ENCODE peak calls at places on chromosomes 6 and 20, in five cellular contexts. L, N, Y, C and O are unnamed samples.

GRCh38 chr6:170227996-170228550 is 62.8 kb downstream of the DLL1 start:
- DNase-seq in L (no peak), N (no peak), Y (no peak), C (no peak), O (no peak)

GRCh38 chr6:88840806-88841539 is 122.4 kb downstream of the RNGTT start:
- DNase-seq in L (no peak), N (peak; percentile 33), Y (no peak), C (peak; percentile 21), O (peak; percentile 8)

GRCh38 chr6:149081281-149081680 is 236.2 kb upstream of the TAB2 start:
- DNase-seq in L (no peak), N (peak; percentile 20), Y (no peak), C (no peak), O (no peak)

GRCh38 chr6:157551041-157551832 is 170.2 kb downstream of the ZDHHC14 start:
- DNase-seq in L (no peak), N (no peak), Y (no peak), C (no peak), O (no peak)

GRCh38 chr6:22364314-22364713 is 67.5 kb upstream of the PRL start:
- DNase-seq in L (no peak), N (no peak), Y (no peak), C (no peak), O (no peak)

GRCh38 chr6:32570363-32570905 is 19.2 kb downstream of the HLA-DRB1 start:
- DNase-seq in L (no peak), N (no peak), Y (no peak), C (no peak), O (no peak)

GRCh38 chr20:16132399-16132798 is 440.8 kb downstream of the KIF16B start:
- DNase-seq in L (no peak), N (no peak), Y (no peak), C (no peak), O (no peak)

GRCh38 chr6:148528292-148528691 is 185.7 kb downstream of the SASH1 start:
- DNase-seq in L (no peak), N (no peak), Y (no peak), C (peak; percentile 41), O (no peak)

GRCh38 chr6:88008821-88009220 is 38.8 kb upstream of the SPACA1 start:
- DNase-seq in L (no peak), N (peak; percentile 7), Y (no peak), C (no peak), O (peak; percentile 80)

GRCh38 chr6:135833806-135834205 is 17.7 kb upstream of the PDE7B start:
- DNase-seq in L (no peak), N (no peak), Y (no peak), C (no peak), O (no peak)

DNA sequence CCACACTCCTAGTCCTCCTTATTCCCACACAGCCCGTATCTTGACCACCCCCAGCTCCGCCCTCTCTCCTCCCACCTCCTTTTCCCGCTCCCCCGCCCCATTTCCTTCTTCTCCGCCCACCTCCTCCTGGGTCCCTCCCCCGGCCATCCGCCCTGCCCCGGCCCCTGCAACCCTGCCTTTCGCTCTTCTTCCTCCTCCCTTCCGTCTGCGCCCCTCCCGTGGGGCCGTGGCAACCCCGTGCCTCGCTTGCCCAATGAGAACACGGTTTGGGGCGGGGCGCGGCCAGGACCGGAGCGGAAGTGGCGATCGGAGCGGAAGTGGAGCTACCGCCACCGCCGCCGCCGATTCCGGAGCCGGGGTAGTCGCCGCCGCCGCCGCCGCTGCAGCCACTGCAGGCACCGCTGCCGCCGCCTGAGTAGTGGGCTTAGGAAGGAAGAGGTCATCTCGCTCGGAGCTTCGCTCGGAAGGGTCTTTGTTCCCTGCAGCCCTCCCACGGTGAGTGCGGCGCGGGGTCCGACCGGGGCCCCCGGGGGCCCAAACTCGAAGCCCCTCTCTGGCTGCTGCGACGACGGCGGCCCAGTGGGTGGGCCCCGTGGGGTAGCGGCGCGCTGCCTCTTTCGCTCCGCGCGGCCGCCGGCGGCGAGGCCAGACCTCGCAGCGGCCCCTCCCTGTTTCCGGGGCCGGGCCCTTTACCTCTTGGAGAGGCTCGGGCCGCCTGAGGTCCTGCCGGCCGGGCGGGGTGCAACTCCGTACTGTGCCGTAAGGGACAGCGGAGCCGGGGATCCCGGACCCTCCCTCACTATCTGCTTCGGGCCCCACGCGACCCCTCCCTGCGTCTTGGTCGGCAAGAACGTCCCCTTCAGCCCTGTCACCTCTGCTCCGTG is at the start of gene YWHAB:
- DNase-seq in L (peak; percentile 97), N (peak; percentile 97), Y (peak; percentile 99), C (peak; percentile 98), O (peak; percentile 92)
- TF ChIP-seq CTCF in L (no peak), N (no peak), Y (peak; percentile 63), C (no peak), O (peak; percentile 6)

DNA sequence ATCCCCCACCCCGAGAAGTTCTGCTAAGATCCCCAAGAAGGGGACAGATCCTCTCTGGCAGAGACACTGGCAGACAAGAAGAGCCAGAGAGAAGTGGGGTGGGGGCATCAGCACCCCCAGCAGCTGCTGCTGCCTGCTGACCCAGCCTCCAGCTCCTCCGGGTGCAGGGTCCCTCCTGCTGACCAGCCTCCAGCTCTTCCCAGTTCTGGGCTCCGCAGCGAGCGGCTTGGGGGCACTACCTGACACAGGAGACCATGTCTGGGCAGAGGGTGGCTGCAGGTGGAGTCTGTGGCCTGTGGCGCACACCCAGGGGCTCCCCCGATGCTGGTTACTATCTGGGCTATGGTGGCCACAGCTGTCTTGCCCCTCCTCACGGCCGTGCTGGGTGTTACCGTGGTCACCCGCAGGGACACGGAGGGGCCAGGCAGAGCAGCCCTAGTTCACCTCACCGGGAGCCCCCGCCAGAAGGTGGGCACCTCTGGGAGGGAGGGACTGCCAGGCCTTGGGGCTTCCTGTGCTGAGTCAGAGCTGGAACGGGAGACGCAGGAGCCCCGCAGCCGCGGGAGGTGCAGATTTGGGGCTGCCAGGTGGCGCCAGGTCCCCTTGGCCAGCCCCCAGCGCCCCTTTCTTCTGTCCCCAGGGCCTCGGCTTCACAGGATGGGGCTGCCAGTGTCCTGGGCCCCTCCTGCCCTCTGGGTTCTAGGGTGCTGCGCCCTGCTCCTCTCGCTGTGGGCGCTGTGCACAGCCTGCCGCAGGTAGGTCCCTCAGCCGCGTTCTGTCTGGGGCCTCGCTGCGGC is 627 bp downstream of the LIME1 start:
- DNase-seq in L (no peak), N (no peak), Y (peak; percentile 54), C (no peak), O (no peak)
- H3K4me3 ChIP-seq in L (no peak overlapping the region), N (no peak overlapping the region), Y (peak overlapping the region; percentile 52), C (no peak overlapping the region), O (no peak overlapping the region)

DNA sequence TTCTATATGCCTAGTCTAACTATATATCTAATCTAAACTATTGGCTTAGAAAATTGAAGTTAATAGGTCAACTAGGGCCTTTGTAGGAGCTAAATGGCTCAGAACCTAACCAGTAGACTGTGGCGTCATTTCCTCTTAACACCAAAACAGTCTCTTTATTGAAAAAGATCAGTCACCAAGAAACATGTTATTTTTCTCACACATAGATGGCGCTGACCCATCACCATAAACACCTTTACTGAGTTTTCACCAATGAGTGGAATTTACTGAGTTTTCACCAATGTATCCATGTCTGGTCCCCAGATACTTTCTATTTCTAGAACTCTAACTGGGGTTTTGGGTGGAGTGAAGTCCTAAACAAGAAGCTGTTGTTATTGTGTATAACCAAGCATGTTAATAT is 636.0 kb downstream of the BCKDHB start:
- DNase-seq in L (no peak), N (peak; percentile 63), Y (no peak), C (peak; percentile 44), O (peak; percentile 49)
- TF ChIP-seq CTCF in L (no peak), N (peak; percentile 50), Y (no peak), C (peak; percentile 46), O (peak; percentile 44)

DNA sequence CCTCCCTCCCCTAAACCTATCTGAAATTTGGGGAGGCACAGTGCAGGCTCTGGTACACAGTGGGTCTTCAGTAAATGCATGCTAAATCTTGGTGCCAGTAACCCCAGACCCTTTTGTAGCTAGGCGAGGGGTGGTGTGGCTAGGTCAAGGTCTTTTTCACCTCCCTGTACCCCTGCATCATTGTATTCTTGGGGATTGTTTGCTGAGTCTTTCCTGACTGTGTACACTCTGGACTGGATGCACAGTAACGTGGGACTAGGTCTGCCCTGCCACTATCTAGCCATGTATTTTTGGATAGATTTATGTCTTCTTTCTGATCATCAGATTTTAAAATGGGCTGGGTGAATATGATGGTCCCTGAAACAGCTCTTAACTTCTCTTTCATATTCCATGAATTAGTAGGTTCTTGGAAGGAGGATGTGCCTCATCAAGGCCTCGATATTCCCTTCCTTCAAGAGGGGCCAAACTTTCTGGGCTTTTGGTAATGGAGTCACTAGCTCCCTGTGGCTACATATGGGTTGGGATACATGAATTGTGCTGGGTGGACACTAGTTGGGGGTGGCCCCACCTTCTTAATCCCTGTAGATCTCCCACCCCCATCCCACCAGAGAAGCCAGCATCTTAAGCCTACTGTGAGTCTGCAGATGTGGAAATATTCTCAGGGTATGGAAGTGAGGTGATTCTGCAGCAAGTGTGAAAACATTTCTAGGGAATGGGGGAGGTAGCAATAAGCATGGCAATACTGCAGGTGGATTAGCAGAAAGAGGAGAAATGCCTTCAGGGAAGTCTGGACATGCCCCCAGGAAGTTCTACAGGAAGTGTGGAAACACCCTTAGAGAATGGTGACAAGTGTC is 2.1 kb downstream of the TP53INP2 start:
- DNase-seq in L (no peak), N (no peak), Y (no peak), C (no peak), O (no peak)
- H3K4me3 ChIP-seq in L (no peak overlapping the region), N (no peak overlapping the region), Y (no peak overlapping the region), C (no peak overlapping the region), O (no peak overlapping the region)

GRCh38 chr6:44593539-44593944 is 206.0 kb downstream of the CDC5L start:
- DNase-seq in L (no peak), N (peak; percentile 73), Y (peak; percentile 48), C (peak; percentile 74), O (peak; percentile 68)
- TF ChIP-seq CTCF in L (no peak), N (peak; percentile 73), Y (peak; percentile 31), C (peak; percentile 63), O (peak; percentile 59)

GRCh38 chr6:41471064-41471895 is 74.9 kb upstream of the FOXP4 start:
- DNase-seq in L (no peak), N (no peak), Y (no peak), C (no peak), O (no peak)

GRCh38 chr6:41467627-41468404 is 78.4 kb upstream of the FOXP4 start:
- DNase-seq in L (no peak), N (no peak), Y (no peak), C (no peak), O (no peak)

GRCh38 chr6:41469156-41469950 is 76.8 kb upstream of the FOXP4 start:
- DNase-seq in L (no peak), N (no peak), Y (no peak), C (no peak), O (no peak)

GRCh38 chr6:41470341-41471063 is 75.7 kb upstream of the FOXP4 start:
- DNase-seq in L (no peak), N (no peak), Y (no peak), C (peak; percentile 36), O (no peak)

DNA sequence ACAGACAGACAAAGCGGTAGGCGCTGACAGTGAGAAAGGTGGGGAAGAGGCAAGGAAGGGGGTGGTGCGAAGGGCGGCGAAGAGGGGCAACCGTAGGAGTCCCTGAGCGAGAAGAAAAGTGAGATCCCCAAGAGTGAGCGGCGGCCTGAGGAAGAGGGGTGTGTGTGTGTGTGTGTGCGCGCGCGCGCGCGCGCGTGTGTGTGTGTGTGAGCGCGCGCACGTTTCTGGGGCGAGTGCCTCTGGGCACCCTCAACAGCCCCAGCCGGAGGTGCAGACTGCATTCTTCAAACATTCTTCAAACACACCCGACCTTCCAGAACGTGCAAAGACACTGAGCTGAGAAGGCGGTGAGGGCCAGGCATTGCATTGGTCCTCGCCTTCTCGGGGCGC is 76.2 kb upstream of the FOXP4 start:
- DNase-seq in L (no peak), N (no peak), Y (no peak), C (no peak), O (no peak)
- H3K4me3 ChIP-seq in L (no peak overlapping the region), N (no peak overlapping the region), Y (peak overlapping the region; percentile 41), C (no peak overlapping the region), O (peak overlapping the region; percentile 10)